ENCODE peak calls at places on chromosomes 3 and 15, in ten cellular contexts. V, O, S, A, Y, M, E, R, G and B are unnamed samples.

GRCh38 chr15:90200534-90201139 is 493 bp upstream of the SEMA4B start:
- DNase-seq in Y (peak; percentile 38), S (peak; percentile 35), V (no peak), E (peak; percentile 39), A (no peak), M (no peak), O (no peak), R (no peak), G (no peak), B (no peak)

GRCh38 chr3:171399842-171400241 is 60.4 kb downstream of the TNIK start:
- DNase-seq in A (no peak), S (no peak), R (no peak), Y (no peak), G (no peak), O (no peak), E (no peak), M (no peak), V (no peak), B (no peak)

GRCh38 chr3:61221759-61222362 is 29.4 kb downstream of the FHIT start:
- DNase-seq in M (no peak), A (no peak), E (no peak), G (no peak), O (no peak), R (peak; percentile 87), S (no peak), V (no peak), Y (no peak), B (no peak)

GRCh38 chr3:184230603-184231528 is 1.5 kb downstream of the VWA5B2 start:
- DNase-seq in S (peak; percentile 41), Y (no peak), O (peak; percentile 62), A (no peak), R (no peak), V (no peak), E (peak; percentile 45), G (peak; percentile 13), M (no peak), B (no peak)

GRCh38 chr15:70251246-70251990 is 153.7 kb upstream of the TLE3 start:
- DNase-seq in Y (no peak), V (no peak), E (no peak), O (no peak), M (no peak), A (no peak), R (no peak), S (peak; percentile 75), G (no peak), B (no peak)

GRCh38 chr3:124768812-124769211 is 38.6 kb downstream of the UMPS start:
- DNase-seq in Y (no peak), V (no peak), A (no peak), S (no peak), O (peak; percentile 67), E (peak; percentile 61), M (peak; percentile 42), G (peak; percentile 68), R (no peak), B (no peak)

GRCh38 chr3:46312996-46313395 is 40.9 kb upstream of the CCR2 start:
- DNase-seq in A (peak; percentile 69), S (no peak), G (no peak), Y (no peak), R (no peak), M (no peak), E (peak; percentile 38), O (peak; percentile 93), V (peak; percentile 77), B (no peak)

GRCh38 chr15:49646891-49647290 is 26.0 kb downstream of the DTWD1 start:
- DNase-seq in S (no peak), Y (no peak), O (no peak), E (no peak), R (no peak), M (no peak), V (no peak), A (no peak), G (no peak), B (no peak)

GRCh38 chr15:65512807-65513416 is 4.6 kb downstream of the DPP8 start:
- DNase-seq in A (no peak), M (no peak), Y (no peak), S (peak; percentile 48), G (no peak), R (no peak), O (no peak), V (peak; percentile 70), E (no peak), B (no peak)

GRCh38 chr3:184096811-184097378 is at the start of gene HTR3E:
- DNase-seq in G (no peak), Y (no peak), E (no peak), O (no peak), S (no peak), R (no peak), V (no peak), M (no peak), A (no peak), B (no peak)

GRCh38 chr3:42216820-42217416 is 49.1 kb downstream of the CCK start:
- DNase-seq in O (no peak), A (no peak), S (no peak), G (no peak), Y (peak; percentile 77), V (no peak), E (no peak), R (no peak), M (no peak), B (peak; percentile 73)

GRCh38 chr3:13411186-13411860 is 8.8 kb downstream of the NUP210 start:
- DNase-seq in S (no peak), R (no peak), G (no peak), M (no peak), V (no peak), E (no peak), A (no peak), O (no peak), Y (no peak), B (no peak)

GRCh38 chr3:17302774-17303173 is 418.0 kb downstream of the PLCL2 start:
- DNase-seq in O (peak; percentile 12), S (peak; percentile 14), E (no peak), M (no peak), G (no peak), R (no peak), V (no peak), Y (no peak), A (no peak), B (no peak)

GRCh38 chr15:53072077-53072476 is 281.9 kb upstream of the ONECUT1 start:
- DNase-seq in V (no peak), A (no peak), Y (peak; percentile 33), G (peak; percentile 96), O (peak; percentile 92), R (peak; percentile 73), E (peak; percentile 56), S (peak; percentile 4), M (peak; percentile 35), B (peak; percentile 14)

GRCh38 chr3:186406669-186407635 is 44.9 kb upstream of the DGKG start:
- DNase-seq in M (no peak), G (peak; percentile 46), R (no peak), S (peak; percentile 95), Y (no peak), A (no peak), O (no peak), V (no peak), E (no peak), B (no peak)

GRCh38 chr3:69888040-69888945 is 111.2 kb upstream of the SAMMSON start:
- DNase-seq in R (no peak), V (no peak), E (no peak), A (no peak), M (no peak), G (no peak), S (no peak), Y (no peak), O (no peak), B (no peak)
- TF ChIP-seq CTCF in R (no peak), V (no peak), E (no peak), A (no peak), M (no peak), G (no peak), S (no peak), Y (no peak), O (no peak), B (no peak)

DNA sequence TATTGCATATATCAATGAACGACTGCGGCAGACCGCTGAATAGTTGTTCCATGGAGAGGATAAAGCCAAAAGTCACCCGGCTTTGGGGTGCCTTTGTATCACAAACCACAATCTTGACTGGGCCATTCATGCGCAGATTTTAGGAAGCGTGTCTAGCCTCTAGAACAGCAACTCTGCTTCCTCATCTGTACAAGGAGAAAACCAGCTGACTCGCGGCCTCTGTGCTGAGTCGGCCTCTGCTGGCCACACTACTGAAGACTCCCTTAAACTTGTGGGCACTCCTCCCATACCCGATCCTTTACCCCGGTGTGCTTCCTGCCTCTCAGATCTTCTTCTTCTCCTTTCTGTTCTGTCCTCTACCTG is 872 bp downstream of the DLEC1 start:
- DNase-seq in A (peak; percentile 73), S (peak; percentile 45), M (no peak), Y (peak; percentile 14), G (no peak), O (no peak), E (peak; percentile 73), R (peak; percentile 74), V (peak; percentile 56), B (peak; percentile 37)
- H3K4me3 ChIP-seq in A (no peak overlapping the region), S (no peak overlapping the region), M (no peak overlapping the region), Y (no peak overlapping the region), G (no peak overlapping the region), O (no peak overlapping the region), E (peak overlapping the region; percentile 36), R (peak overlapping the region; percentile 17), V (peak overlapping the region; percentile 64), B (peak overlapping the region; percentile 60)

DNA sequence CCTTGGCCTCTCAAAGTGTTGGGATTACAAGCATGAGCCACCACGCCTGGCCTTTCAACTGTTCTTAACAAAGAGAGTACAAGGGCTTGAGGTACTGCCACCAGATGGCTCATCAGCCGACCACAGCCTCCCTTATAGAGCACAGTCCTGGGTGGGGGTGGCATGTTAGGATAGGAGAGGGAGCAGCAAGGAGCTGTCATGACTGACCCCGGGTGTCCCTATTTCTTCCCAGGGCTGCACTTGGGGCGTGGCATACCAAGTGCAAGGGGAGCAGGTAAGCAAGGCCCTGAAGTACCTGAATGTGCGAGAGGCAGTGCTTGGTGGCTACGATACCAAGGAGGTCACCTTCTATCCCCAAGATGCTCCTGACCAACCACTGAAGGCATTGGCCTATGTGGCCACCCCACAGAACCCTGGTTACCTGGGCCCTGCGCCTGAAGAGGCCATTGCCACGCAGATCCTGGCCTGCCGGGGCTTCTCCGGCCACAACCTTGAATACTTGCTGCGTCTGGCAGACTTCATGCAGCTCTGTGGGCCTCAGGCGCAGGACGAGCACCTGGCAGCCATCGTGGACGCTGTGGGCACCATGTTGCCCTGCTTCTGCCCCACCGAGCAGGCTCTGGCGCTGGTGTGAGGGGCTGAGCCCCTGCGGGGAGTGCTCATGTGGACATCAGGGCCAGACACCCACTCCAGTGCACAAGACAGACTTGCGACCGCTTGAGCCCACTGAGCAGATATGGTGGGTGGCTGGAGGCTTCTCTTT is 2.1 kb downstream of the CHAC1 start:
- DNase-seq in G (no peak), R (no peak), S (no peak), Y (peak; percentile 25), A (no peak), V (no peak), O (no peak), E (no peak), M (no peak), B (no peak)
- H3K27ac ChIP-seq in G (no peak overlapping the region), R (no peak overlapping the region), S (no peak overlapping the region), Y (no peak overlapping the region), A (no peak overlapping the region), V (no peak overlapping the region), O (no peak overlapping the region), E (no peak overlapping the region), M (no peak overlapping the region), B (no peak overlapping the region)

DNA sequence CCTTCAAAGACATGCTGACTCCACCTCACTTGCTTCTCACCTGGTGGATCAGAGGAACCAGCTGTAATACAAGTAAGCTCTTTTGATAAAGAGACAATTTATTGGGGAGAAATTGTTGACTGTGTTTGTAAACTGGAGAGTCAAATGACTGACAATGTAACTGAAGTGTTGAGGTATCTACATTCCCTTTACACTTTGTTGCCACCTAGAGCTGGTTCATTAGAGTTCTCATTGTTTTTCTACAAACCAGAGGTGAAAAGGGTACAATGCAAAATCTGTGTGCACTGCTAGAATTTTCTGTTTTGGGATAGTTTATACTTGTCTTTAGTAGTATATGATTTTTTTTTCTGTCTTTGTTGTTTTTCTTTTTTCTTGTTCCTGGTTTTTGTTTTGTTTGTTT is 8.7 kb upstream of the LRRC58 start:
- DNase-seq in M (no peak), E (no peak), V (no peak), S (no peak), R (no peak), G (no peak), O (no peak), Y (no peak), A (no peak), B (no peak)
- TF ChIP-seq CTCF in M (peak; percentile 16), E (no peak), V (no peak), S (no peak), R (no peak), G (no peak), O (peak; percentile 21), Y (peak; percentile 29), A (no peak), B (no peak)